ENCODE peak calls at places on chromosomes 4 and X, in six cellular contexts. I is IMR-90, F is heart left ventricle, A is dorsolateral prefrontal cortex, H is SJSA1, T is upper lobe of right lung. G is an unnamed sample.

GRCh38 chr4:38795087-38795486 is 9.5 kb downstream of the TLR1 start:
- DNase-seq in I (no peak), F (no peak), A (no peak), H (no peak), T (no peak), G (no peak)

GRCh38 chrX:35711281-35711680 is 86.9 kb upstream of the MAGEB16 start:
- DNase-seq in I (no peak), F (no peak), A (no peak), H (no peak), T (no peak), G (no peak)

GRCh38 chrX:78650906-78651437 is 8.2 kb downstream of the RTL3 start:
- DNase-seq in I (peak; percentile 73), F (no peak), A (no peak), H (no peak), T (no peak), G (no peak)

GRCh38 chr4:35918491-35918977 is 325.8 kb downstream of the ARAP2 start:
- DNase-seq in I (no peak), F (no peak), A (no peak), H (no peak), T (no peak), G (no peak)

GRCh38 chrX:153828723-153829548 is 1.4 kb downstream of the PDZD4 start:
- DNase-seq in I (no peak), F (no peak), A (no peak), H (no peak), T (no peak), G (no peak)

GRCh38 chr4:148054275-148054674 is 322.4 kb downstream of the ARHGAP10 start:
- DNase-seq in I (no peak), F (no peak), A (no peak), H (no peak), T (no peak), G (no peak)

GRCh38 chr4:29259556-29259955 is 1460.6 kb upstream of the PCDH7 start:
- DNase-seq in I (no peak), F (no peak), A (no peak), H (no peak), T (no peak), G (no peak)

GRCh38 chr4:163148466-163149336 is 18.0 kb downstream of the NAF1 start:
- DNase-seq in I (peak; percentile 9), F (no peak), A (no peak), H (no peak), T (no peak), G (no peak)

GRCh38 chr4:110088670-110089069 is 109.7 kb downstream of the ELOVL6 start:
- DNase-seq in I (peak; percentile 76), F (no peak), A (no peak), H (no peak), T (no peak), G (no peak)

DNA sequence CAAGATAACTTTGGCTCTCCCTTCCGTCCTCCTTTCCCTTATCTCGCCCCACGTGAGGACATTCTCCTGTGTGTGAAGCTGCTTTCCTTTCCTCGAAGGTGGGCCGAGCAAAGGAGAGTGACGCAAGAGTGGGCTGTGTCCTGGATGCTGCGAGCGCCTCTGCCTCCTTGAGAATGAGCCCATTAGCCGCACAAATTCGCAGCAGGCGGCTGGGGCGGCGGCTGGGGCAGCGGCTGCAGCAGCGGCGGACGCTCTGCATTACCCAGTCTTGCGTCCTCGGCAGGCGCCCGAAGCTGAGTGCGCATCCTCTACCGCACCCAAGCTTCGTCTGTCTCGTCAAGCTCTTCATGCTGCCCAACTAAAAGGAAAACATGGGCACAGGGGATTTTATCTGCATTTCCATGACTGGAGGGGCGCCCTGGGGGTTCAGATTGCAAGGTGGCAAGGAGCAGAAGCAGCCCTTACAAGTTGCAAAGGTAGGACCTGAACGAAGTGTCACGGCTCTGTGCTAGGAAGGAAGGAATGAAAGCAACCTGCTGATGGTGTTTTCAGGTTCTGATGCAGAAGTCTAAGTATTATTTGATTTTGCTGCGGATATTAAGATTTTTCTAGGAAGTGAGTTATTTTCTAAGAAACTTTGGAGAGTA is at the start of gene SYNPO2:
- DNase-seq in I (peak; percentile 87), F (peak; percentile 88), A (peak; percentile 70), H (peak; percentile 81), T (peak; percentile 75), G (peak; percentile 63)
- H3K4me3 ChIP-seq in I (peak within 1 kb of the TSS; percentile 52), F (peak within 1 kb of the TSS; percentile 67), A (peak within 1 kb of the TSS; percentile 70), H (peak within 1 kb of the TSS; percentile 38), T (peak within 1 kb of the TSS; percentile 45), G (peak within 1 kb of the TSS; percentile 25)

DNA sequence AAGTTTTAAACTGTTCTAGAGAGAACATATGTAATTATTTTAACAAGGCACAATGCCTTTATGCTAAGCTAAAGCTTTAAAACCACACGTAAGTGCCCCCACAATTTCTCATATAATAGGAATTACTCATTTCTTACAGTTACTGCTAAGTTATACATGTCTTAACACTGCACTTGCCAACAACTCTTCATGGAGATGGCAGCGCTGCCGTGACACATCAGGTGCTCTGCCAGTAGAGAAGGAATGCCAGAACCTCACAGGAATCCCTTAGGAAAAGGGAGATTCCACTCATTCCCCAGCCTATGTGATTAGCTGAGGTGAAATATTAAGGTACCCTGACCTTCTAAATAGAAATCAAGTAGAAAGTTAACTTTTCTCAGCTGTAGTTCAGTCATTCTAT is 24.0 kb downstream of the ACSL1 start:
- DNase-seq in I (peak; percentile 42), F (no peak), A (no peak), H (no peak), T (no peak), G (no peak)
- H3K27ac ChIP-seq in I (no peak overlapping the region), F (no peak overlapping the region), A (no peak overlapping the region), H (no peak overlapping the region), T (no peak overlapping the region), G (no peak overlapping the region)

DNA sequence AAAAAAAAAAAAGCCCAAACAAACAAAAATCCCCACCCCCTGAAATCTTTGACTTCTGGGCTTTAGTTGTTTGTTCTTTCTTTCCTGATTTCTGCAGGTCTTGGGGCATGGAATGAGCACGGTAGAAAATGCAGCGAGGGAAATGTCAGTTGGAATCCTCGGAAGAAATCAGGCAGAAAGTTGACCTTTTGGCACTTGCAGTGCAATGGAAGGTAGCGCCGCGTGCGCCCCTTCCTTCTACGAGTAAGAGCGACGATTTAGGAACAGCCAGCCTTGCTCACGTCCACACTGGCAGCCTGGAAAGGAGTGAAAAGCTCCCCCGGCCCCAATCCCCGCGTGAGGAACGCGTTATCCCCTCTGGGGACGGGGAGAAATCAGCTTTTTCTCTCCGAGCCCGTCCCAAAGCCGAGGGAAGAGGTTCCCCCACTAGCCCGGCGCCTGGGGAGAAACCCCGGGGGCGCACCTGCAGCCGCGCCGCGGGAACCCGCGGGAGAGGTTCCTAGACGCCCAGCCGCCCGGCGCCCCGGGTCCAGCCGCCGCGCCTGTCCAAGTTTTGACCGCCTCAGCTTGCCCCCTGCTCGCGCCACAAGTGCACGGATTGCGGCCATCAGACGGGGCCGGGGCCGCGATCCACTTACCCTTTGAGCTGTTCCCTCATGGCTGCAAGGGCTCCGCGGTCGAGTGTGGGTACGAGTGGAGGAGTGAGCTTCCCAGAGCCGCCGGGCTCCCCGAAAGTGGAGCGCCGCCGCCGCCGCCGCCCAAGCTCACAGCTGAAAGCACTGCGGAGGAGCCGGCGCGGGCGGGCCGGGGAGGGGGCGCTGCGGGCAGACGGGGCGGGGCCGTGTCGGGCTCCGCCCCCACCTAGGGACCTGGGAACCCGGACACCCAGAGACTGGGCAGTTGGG is 194.6 kb upstream of the FTHL17 start:
- DNase-seq in I (no peak), F (peak; percentile 78), A (peak; percentile 31), H (peak; percentile 44), T (peak; percentile 82), G (peak; percentile 31)
- H3K4me3 ChIP-seq in I (peak overlapping the region; percentile 99), F (peak overlapping the region; percentile 72), A (peak overlapping the region; percentile 69), H (peak overlapping the region; percentile 63), T (peak overlapping the region; percentile 58), G (peak overlapping the region; percentile 52)

GRCh38 chr4:140187316-140187695 is 33.3 kb upstream of the MAML3 start:
- DNase-seq in I (peak; percentile 33), F (no peak), A (no peak), H (no peak), T (no peak), G (no peak)

GRCh38 chr4:140186651-140187315 is 32.8 kb upstream of the MAML3 start:
- DNase-seq in I (peak; percentile 67), F (no peak), A (no peak), H (no peak), T (no peak), G (peak; percentile 73)

GRCh38 chr4:140188975-140189374 is 35.0 kb upstream of the MAML3 start:
- DNase-seq in I (peak; percentile 64), F (no peak), A (no peak), H (no peak), T (peak; percentile 65), G (no peak)

GRCh38 chr4:140183270-140183669 is 29.3 kb upstream of the MAML3 start:
- DNase-seq in I (no peak), F (no peak), A (no peak), H (no peak), T (no peak), G (no peak)

DNA sequence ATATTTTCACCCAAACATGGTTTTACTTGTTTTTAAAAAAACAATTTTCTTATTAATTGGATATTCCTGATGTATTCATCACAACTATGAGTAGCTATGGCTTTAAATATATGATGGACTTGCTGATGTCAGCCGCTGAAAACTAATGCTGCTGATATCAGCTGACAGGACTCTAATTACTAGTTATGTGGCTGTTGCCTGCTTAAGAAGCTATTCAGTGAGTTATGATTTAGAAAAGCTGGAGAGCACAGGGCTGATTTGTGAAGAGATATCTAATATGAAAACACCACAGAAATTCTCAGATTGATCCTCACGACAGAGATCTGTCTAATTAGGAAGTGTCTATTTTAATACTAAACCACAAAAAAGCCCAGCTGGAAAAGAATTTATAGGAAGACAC is 31.7 kb upstream of the MAML3 start:
- DNase-seq in I (no peak), F (no peak), A (no peak), H (no peak), T (no peak), G (no peak)
- H3K27ac ChIP-seq in I (no peak overlapping the region), F (no peak overlapping the region), A (no peak overlapping the region), H (no peak overlapping the region), T (no peak overlapping the region), G (no peak overlapping the region)

GRCh38 chr4:78336093-78336943 is 215.3 kb upstream of the ANXA3 start:
- DNase-seq in I (peak; percentile 1), F (no peak), A (no peak), H (no peak), T (no peak), G (no peak)

GRCh38 chr4:78331186-78331585 is 220.4 kb upstream of the ANXA3 start:
- DNase-seq in I (no peak), F (no peak), A (no peak), H (no peak), T (no peak), G (no peak)

GRCh38 chr4:78332974-78333373 is 218.6 kb upstream of the ANXA3 start:
- DNase-seq in I (no peak), F (no peak), A (no peak), H (no peak), T (no peak), G (no peak)

GRCh38 chr4:78337216-78337615 is 214.4 kb upstream of the ANXA3 start:
- DNase-seq in I (no peak), F (no peak), A (no peak), H (no peak), T (no peak), G (no peak)

GRCh38 chr4:78331965-78332364 is 219.6 kb upstream of the ANXA3 start:
- DNase-seq in I (no peak), F (no peak), A (no peak), H (no peak), T (no peak), G (no peak)
- H3K4me3 ChIP-seq in I (no peak overlapping the region), F (no peak overlapping the region), A (no peak overlapping the region), H (no peak overlapping the region), T (no peak overlapping the region), G (no peak overlapping the region)

DNA sequence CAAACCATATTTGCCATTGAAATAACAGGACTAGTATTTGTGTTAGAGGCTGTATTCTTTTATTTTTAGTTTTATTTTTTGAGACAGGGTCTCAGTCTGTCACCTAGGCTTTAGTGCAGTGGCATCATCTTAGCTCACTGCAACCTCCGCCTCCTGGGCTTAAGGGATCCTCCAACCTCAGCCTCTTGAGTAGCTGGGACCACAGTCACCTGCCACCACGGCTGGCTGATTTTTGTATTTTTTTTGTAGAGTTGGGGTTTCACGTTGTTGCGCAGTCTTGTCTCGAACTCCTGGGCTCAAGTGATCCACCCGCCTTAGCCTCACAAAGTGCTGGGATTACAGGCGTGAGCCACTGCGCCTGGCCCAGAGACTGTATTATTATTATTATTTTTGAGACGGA is 15.3 kb downstream of the TMEM131L start:
- DNase-seq in I (no peak), F (no peak), A (no peak), H (no peak), T (no peak), G (no peak)
- H3K27ac ChIP-seq in I (no peak overlapping the region), F (no peak overlapping the region), A (no peak overlapping the region), H (no peak overlapping the region), T (no peak overlapping the region), G (no peak overlapping the region)